ENCODE peak calls at places on chromosomes 5 and 9, in eight cellular contexts. P is K562, E is H1, N is HCT116, K is endothelial cell of umbilical vein, J is transverse colon, G is esophagus muscularis mucosa, O is sigmoid colon. A is an unnamed sample.

GRCh38 chr9:84173961-84174360 is 166.6 kb downstream of the SLC28A3 start:
- DNase-seq in P (no peak), E (no peak), N (no peak), K (no peak), J (no peak), G (no peak), O (no peak), A (no peak)

GRCh38 chr9:124179196-124180071 is 78.3 kb upstream of the NEK6 start:
- DNase-seq in P (no peak), E (no peak), N (no peak), K (no peak), J (no peak), G (no peak), O (no peak), A (no peak)

GRCh38 chr9:96460470-96460869 is 10.5 kb downstream of the HABP4 start:
- DNase-seq in P (no peak), E (no peak), N (no peak), K (no peak), J (no peak), G (no peak), O (no peak), A (no peak)

GRCh38 chr5:111432828-111433536 is 79.4 kb downstream of the STARD4 start:
- DNase-seq in P (no peak), E (no peak), N (no peak), K (no peak), J (no peak), G (no peak), O (no peak), A (no peak)

GRCh38 chr5:97297063-97297715 is 114.1 kb upstream of the RIOK2 start:
- DNase-seq in P (no peak), E (peak), N (peak), K (peak), J (peak), G (no peak), O (no peak), A (no peak)

GRCh38 chr9:63817622-63818518 is 1467.1 kb downstream of the FOXD4L5 start:
- DNase-seq in P (peak), E (peak), N (no peak), K (peak), J (peak), G (peak), O (peak), A (peak)

GRCh38 chr5:18466731-18467130 is 832.5 kb downstream of the TAF11L14 start:
- DNase-seq in P (no peak), E (no peak), N (no peak), K (no peak), J (no peak), G (no peak), O (no peak), A (no peak)

GRCh38 chr5:64671678-64672077 is 18.6 kb upstream of the SHISAL2B start:
- DNase-seq in P (no peak), E (no peak), N (no peak), K (no peak), J (no peak), G (no peak), O (no peak), A (no peak)

GRCh38 chr9:132235894-132236661 is 74.2 kb downstream of the NTNG2 start:
- DNase-seq in P (peak), E (peak), N (peak), K (peak), J (peak), G (no peak), O (peak), A (peak)

GRCh38 chr5:54671111-54671531 is 153.6 kb downstream of the SNX18 start:
- DNase-seq in P (no peak), E (no peak), N (no peak), K (no peak), J (no peak), G (no peak), O (no peak), A (peak)

GRCh38 chr5:91136271-91136670 is 246.8 kb downstream of the ARRDC3 start:
- DNase-seq in P (no peak), E (no peak), N (peak), K (no peak), J (no peak), G (no peak), O (no peak), A (no peak)

GRCh38 chr5:158874814-158875213 is 224.9 kb downstream of the EBF1 start:
- DNase-seq in P (no peak), E (no peak), N (no peak), K (no peak), J (no peak), G (no peak), O (no peak), A (no peak)

GRCh38 chr5:35783551-35783950 is 73.1 kb upstream of the IL7R start:
- DNase-seq in P (no peak), E (no peak), N (no peak), K (no peak), J (no peak), G (no peak), O (no peak), A (no peak)

GRCh38 chr5:81626524-81626923 is 124.4 kb downstream of the SSBP2 start:
- DNase-seq in P (no peak), E (no peak), N (peak), K (peak), J (no peak), G (no peak), O (no peak), A (no peak)

GRCh38 chr5:31860726-31861432 is 221.9 kb downstream of the PDZD2 start:
- DNase-seq in P (no peak), E (no peak), N (no peak), K (no peak), J (no peak), G (no peak), O (no peak), A (no peak)

GRCh38 chr9:29830815-29831214 is 2257.5 kb upstream of the C9orf72 start:
- DNase-seq in P (no peak), E (no peak), N (peak), K (no peak), J (peak), G (no peak), O (no peak), A (no peak)

GRCh38 chr9:9718691-9719090 is 894.1 kb downstream of the PTPRD start:
- DNase-seq in P (no peak), E (no peak), N (no peak), K (no peak), J (no peak), G (no peak), O (no peak), A (no peak)

GRCh38 chr5:127770272-127770671 is 67.1 kb downstream of the CCDC192 start:
- DNase-seq in P (no peak), E (no peak), N (no peak), K (no peak), J (no peak), G (no peak), O (no peak), A (no peak)

GRCh38 chr5:82295144-82295543 is 17.0 kb upstream of the RPS23 start:
- DNase-seq in P (no peak), E (no peak), N (no peak), K (no peak), J (no peak), G (no peak), O (no peak), A (no peak)

GRCh38 chr9:131323629-131324028 is 34.1 kb downstream of the PLPP7 start:
- DNase-seq in P (peak), E (no peak), N (no peak), K (no peak), J (no peak), G (no peak), O (peak), A (no peak)

GRCh38 chr9:13941686-13942085 is 372.3 kb downstream of the NFIB start:
- DNase-seq in P (no peak), E (no peak), N (no peak), K (no peak), J (no peak), G (no peak), O (no peak), A (no peak)

GRCh38 chr5:94245608-94246007 is 372.8 kb downstream of the KIAA0825 start:
- DNase-seq in P (no peak), E (no peak), N (no peak), K (no peak), J (no peak), G (no peak), O (no peak), A (no peak)

GRCh38 chr9:123372766-123373446 is 16.9 kb downstream of the CRB2 start:
- DNase-seq in P (no peak), E (no peak), N (no peak), K (no peak), J (no peak), G (no peak), O (no peak), A (no peak)

GRCh38 chr5:169832845-169833244 is 147.4 kb downstream of the INSYN2B start:
- DNase-seq in P (no peak), E (no peak), N (no peak), K (no peak), J (no peak), G (no peak), O (no peak), A (no peak)

GRCh38 chr5:126525630-126526245 is 69.3 kb downstream of the ALDH7A1 start:
- DNase-seq in P (no peak), E (peak), N (peak), K (peak), J (peak), G (no peak), O (peak), A (no peak)

GRCh38 chr5:139657363-139658321 is 9.5 kb downstream of the CXXC5 start:
- DNase-seq in P (no peak), E (no peak), N (no peak), K (no peak), J (no peak), G (no peak), O (no peak), A (peak)

GRCh38 chr5:35852084-35852734 is 4.5 kb upstream of the IL7R start:
- DNase-seq in P (no peak), E (no peak), N (no peak), K (no peak), J (no peak), G (no peak), O (no peak), A (no peak)

GRCh38 chr5:37754976-37755375 is 84.9 kb downstream of the GDNF start:
- DNase-seq in P (no peak), E (no peak), N (no peak), K (no peak), J (no peak), G (no peak), O (no peak), A (no peak)

GRCh38 chr5:139709587-139710369 is 61.6 kb downstream of the CXXC5 start:
- DNase-seq in P (peak), E (peak), N (no peak), K (no peak), J (peak), G (no peak), O (no peak), A (no peak)

GRCh38 chr9:4713849-4714248 is 27.2 kb downstream of the AK3 start:
- DNase-seq in P (peak), E (no peak), N (no peak), K (peak), J (no peak), G (no peak), O (no peak), A (no peak)

GRCh38 chr9:81625969-81626368 is 63.4 kb downstream of the TLE1 start:
- DNase-seq in P (no peak), E (no peak), N (no peak), K (no peak), J (no peak), G (no peak), O (no peak), A (no peak)

GRCh38 chr5:102865510-102866314 is 110.6 kb downstream of the PAM start:
- DNase-seq in P (no peak), E (peak), N (peak), K (peak), J (peak), G (no peak), O (peak), A (no peak)
- TF ChIP-seq CTCF in P (no peak), E (no peak), N (no peak), K (no peak), J (no peak), G (no peak), O (no peak), A (no peak)

DNA sequence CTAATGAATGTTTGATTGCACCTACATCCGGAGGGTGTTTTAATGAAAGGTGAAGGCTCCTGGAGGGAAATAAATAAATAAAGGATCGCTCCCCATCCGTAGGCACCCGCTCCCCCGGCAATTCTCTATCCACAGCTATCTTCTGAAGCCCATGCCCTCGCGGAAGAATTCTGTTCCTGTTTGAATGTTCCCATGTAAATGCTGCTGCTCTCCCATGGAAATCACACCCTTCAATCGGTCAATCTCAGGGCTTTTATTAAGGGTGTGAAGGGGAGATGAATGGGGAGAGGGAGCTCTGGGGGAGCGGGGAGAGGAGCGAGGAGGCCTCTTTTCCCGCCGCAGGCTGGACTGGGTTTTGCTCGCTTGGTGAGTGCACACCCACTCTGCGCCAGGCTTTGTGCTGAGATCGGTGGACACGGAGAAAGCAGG is 21.1 kb upstream of the ARAP3 start:
- DNase-seq in P (no peak), E (no peak), N (no peak), K (no peak), J (no peak), G (no peak), O (no peak), A (no peak)
- H3K4me3 ChIP-seq in P (no peak), E (peak), N (no peak), K (no peak), J (no peak), G (peak), O (no peak), A (no peak)

GRCh38 chr9:92402359-92402758 is 2.0 kb downstream of the OGN start:
- DNase-seq in P (no peak), E (no peak), N (no peak), K (no peak), J (no peak), G (no peak), O (no peak), A (no peak)

GRCh38 chr9:92395617-92396016 is 8.8 kb downstream of the OGN start:
- DNase-seq in P (no peak), E (no peak), N (no peak), K (no peak), J (no peak), G (no peak), O (no peak), A (no peak)

GRCh38 chr9:92393686-92394085 is 10.7 kb downstream of the OGN start:
- DNase-seq in P (no peak), E (no peak), N (no peak), K (peak), J (no peak), G (no peak), O (no peak), A (no peak)

GRCh38 chr9:92392690-92393089 is 11.7 kb downstream of the OGN start:
- DNase-seq in P (no peak), E (no peak), N (no peak), K (no peak), J (no peak), G (no peak), O (no peak), A (no peak)

DNA sequence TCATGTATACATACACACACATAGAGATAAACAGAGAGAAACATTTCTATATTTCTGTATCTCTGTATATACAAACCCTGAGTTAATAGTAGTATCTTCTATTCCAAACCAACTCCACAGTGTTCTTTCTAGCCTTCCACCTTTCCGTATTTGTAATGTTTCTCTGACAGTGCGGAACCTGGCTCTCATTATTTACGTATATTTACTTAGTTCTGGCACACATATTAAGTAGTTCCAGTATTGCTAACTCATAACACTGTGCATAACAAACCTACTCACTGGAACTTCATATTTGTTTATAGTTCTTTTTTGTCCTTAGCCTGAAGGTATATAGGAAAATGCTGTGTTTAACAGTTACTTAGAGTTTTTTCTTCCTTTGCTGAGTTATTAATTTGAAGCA is 6.5 kb downstream of the OGN start:
- DNase-seq in P (no peak), E (no peak), N (no peak), K (no peak), J (no peak), G (no peak), O (no peak), A (no peak)
- TF ChIP-seq POLR2AphosphoS5 in P (no peak), E (no peak), N (no peak), K (no peak), J (no peak), G (no peak), O (peak), A (no peak)

DNA sequence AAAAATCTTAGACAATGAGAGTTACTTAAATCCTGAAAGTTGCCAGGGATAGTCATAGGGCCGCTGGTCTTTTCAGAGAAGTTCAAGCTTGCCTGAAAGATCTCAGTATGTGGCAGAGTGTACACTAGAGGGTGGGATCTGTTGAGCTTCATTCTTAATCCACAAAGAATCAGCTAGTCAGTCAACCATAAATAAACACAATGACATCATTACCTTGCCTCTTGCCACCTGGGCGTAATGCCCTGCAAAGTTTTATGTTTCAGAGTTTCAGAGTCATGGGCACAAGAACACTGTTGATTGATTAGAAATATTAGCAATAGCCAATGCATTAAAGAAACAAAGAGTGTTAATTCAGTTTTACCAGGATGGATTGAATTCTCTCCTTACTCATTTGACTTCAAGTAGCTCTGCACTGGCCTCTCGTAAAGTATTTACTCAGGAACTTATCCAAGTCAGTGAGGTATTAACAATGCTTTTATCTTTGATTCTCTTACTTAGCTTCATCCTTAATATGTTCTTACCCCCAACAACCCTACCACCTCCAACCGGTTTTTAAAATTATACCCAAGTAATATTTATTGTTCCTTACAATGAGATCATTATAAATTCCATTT is 14.3 kb upstream of the ANXA1 start:
- DNase-seq in P (no peak), E (no peak), N (no peak), K (no peak), J (no peak), G (no peak), O (no peak), A (no peak)
- TF ChIP-seq CTCF in P (no peak), E (no peak), N (no peak), K (no peak), J (no peak), G (no peak), O (no peak), A (no peak)

A was measured in HL-60.